ENCODE peak calls at places on chromosomes 16 and 17, in seven cellular contexts. U is transverse colon; Y is stimulated activated CD4-positive, alpha-beta T cell treated with anti-CD3 and anti-CD28 coated beads, Interleukin-1b, Interleukin-23, amount 100 ng/mL, for 1 hour; M is glutamatergic neuron; Z is psoas muscle; T is endothelial cell; N is T follicular helper cell. E is an unnamed sample.

GRCh38 chr17:64192588-64192987 is 62.6 kb upstream of the ERN1 start:
- DNase-seq in U (no peak), Y (no peak), M (no peak), Z (no peak), T (no peak), N (no peak), E (no peak)

GRCh38 chr17:29510953-29511352 is 55.9 kb downstream of the ABHD15 start:
- DNase-seq in U (no peak), Y (no peak), M (no peak), Z (no peak), T (no peak), N (no peak), E (peak; percentile 60)

GRCh38 chr16:10182186-10182683 is at the start of gene GRIN2A:
- DNase-seq in U (no peak), Y (no peak), M (no peak), Z (no peak), T (no peak), N (no peak), E (no peak)

GRCh38 chr17:11928436-11928835 is 68.8 kb downstream of the ZNF18 start:
- DNase-seq in U (no peak), Y (no peak), M (no peak), Z (no peak), T (no peak), N (no peak), E (no peak)

GRCh38 chr17:61816538-61816937 is 46.8 kb downstream of the BRIP1 start:
- DNase-seq in U (no peak), Y (no peak), M (no peak), Z (no peak), T (no peak), N (no peak), E (peak; percentile 65)

GRCh38 chr17:57697891-57698708 is 47.0 kb downstream of the CCDC182 start:
- DNase-seq in U (no peak), Y (no peak), M (no peak), Z (no peak), T (no peak), N (no peak), E (no peak)

GRCh38 chr16:88379694-88380040 is 3.1 kb upstream of the ZNF469 start:
- DNase-seq in U (no peak), Y (no peak), M (peak; percentile 12), Z (peak; percentile 46), T (no peak), N (no peak), E (no peak)

GRCh38 chr16:6857575-6857974 is 475.1 kb upstream of the RBFOX1 start:
- DNase-seq in U (no peak), Y (no peak), M (no peak), Z (no peak), T (no peak), N (no peak), E (no peak)

GRCh38 chr16:80569440-80570105 is 28.8 kb downstream of the DYNLRB2 start:
- DNase-seq in U (no peak), Y (no peak), M (no peak), Z (no peak), T (no peak), N (peak; percentile 21), E (peak; percentile 82)

GRCh38 chr17:74545456-74546230 is at the start of gene CD300C:
- DNase-seq in U (no peak), Y (no peak), M (no peak), Z (no peak), T (no peak), N (no peak), E (no peak)

GRCh38 chr17:72950236-72950931 is 142.1 kb downstream of the SLC39A11 start:
- DNase-seq in U (no peak), Y (no peak), M (no peak), Z (no peak), T (no peak), N (no peak), E (no peak)

GRCh38 chr17:83111516-83112282 is 32.3 kb downstream of the METRNL start:
- DNase-seq in U (no peak), Y (no peak), M (no peak), Z (no peak), T (no peak), N (no peak), E (no peak)

GRCh38 chr17:65813306-65813705 is 251.9 kb upstream of the AXIN2 start:
- DNase-seq in U (no peak), Y (no peak), M (no peak), Z (no peak), T (no peak), N (no peak), E (no peak)

GRCh38 chr17:43846221-43846712 is 709 bp upstream of the CD300LG start:
- DNase-seq in U (peak; percentile 87), Y (peak; percentile 37), M (peak; percentile 95), Z (peak; percentile 92), T (peak; percentile 96), N (peak; percentile 54), E (peak; percentile 85)

GRCh38 chr17:19461681-19462080 is 50.6 kb downstream of the RNF112 start:
- DNase-seq in U (no peak), Y (no peak), M (no peak), Z (no peak), T (no peak), N (no peak), E (no peak)

GRCh38 chr17:57424777-57425188 is 168.5 kb downstream of the MSI2 start:
- DNase-seq in U (peak; percentile 81), Y (no peak), M (no peak), Z (no peak), T (peak; percentile 40), N (no peak), E (peak; percentile 73)

GRCh38 chr17:30332057-30332542 is 1.8 kb downstream of the TMIGD1 start:
- DNase-seq in U (peak; percentile 24), Y (peak; percentile 14), M (no peak), Z (no peak), T (no peak), N (peak; percentile 35), E (peak; percentile 92)

GRCh38 chr17:76054112-76054476 is 18.2 kb downstream of the SRP68 start:
- DNase-seq in U (no peak), Y (no peak), M (no peak), Z (no peak), T (no peak), N (no peak), E (peak; percentile 82)

GRCh38 chr17:62033317-62033716 is 31.8 kb downstream of the MED13 start:
- DNase-seq in U (no peak), Y (no peak), M (no peak), Z (no peak), T (no peak), N (no peak), E (no peak)

GRCh38 chr16:46748775-46749705 is 896 bp upstream of the MYLK3 start:
- DNase-seq in U (no peak), Y (no peak), M (no peak), Z (peak; percentile 92), T (no peak), N (no peak), E (no peak)

GRCh38 chr16:20851601-20852000 is 45.3 kb downstream of the REXO5 start:
- DNase-seq in U (peak; percentile 66), Y (no peak), M (no peak), Z (peak; percentile 88), T (no peak), N (no peak), E (peak; percentile 68)

GRCh38 chr16:31451681-31452351 is 7.5 kb upstream of the ARMC5 start:
- DNase-seq in U (no peak), Y (no peak), M (peak; percentile 68), Z (peak; percentile 80), T (peak; percentile 59), N (no peak), E (peak; percentile 85)

GRCh38 chr17:1197781-1198490 is 18.2 kb upstream of the ABR start:
- DNase-seq in U (peak; percentile 82), Y (no peak), M (no peak), Z (peak; percentile 82), T (no peak), N (no peak), E (no peak)

GRCh38 chr17:66487121-66487520 is 184.7 kb downstream of the PRKCA start:
- DNase-seq in U (no peak), Y (no peak), M (no peak), Z (no peak), T (no peak), N (no peak), E (no peak)

GRCh38 chr17:78705071-78705470 is 77.0 kb downstream of the CYTH1 start:
- DNase-seq in U (no peak), Y (no peak), M (no peak), Z (no peak), T (no peak), N (no peak), E (no peak)